ENCODE peak calls at places on chromosomes 7 and 10, in four cellular contexts. D is mucosa of descending colon, Y is PC-3, L is body of pancreas. B is an unnamed sample.
A peak's percentile ranks its signal among the peaks of the same experiment; 100 is the strongest.

GRCh38 chr7:157429001-157429679 is 92.3 kb downstream of the DNAJB6 start:
- DNase-seq in D (no peak), Y (no peak), L (peak; percentile 16), B (no peak)

GRCh38 chr7:51731086-51731485 is 414.5 kb upstream of the COBL start:
- DNase-seq in D (no peak), Y (no peak), L (no peak), B (no peak)

GRCh38 chr10:71393841-71394475 is 2.8 kb upstream of the CDH23 start:
- DNase-seq in D (no peak), Y (no peak), L (no peak), B (no peak)

GRCh38 chr7:140238778-140239652 is 62.2 kb upstream of the KDM7A start:
- DNase-seq in D (peak; percentile 89), Y (no peak), L (peak; percentile 53), B (no peak)

GRCh38 chr7:84042110-84042539 is 152.5 kb downstream of the SEMA3A start:
- DNase-seq in D (no peak), Y (peak; percentile 86), L (no peak), B (no peak)

GRCh38 chr7:32070406-32071360 is at the start of gene PDE1C:
- DNase-seq in D (no peak), Y (no peak), L (peak; percentile 16), B (peak; percentile 15)

GRCh38 chr7:1899201-1899600 is 229.1 kb downstream of the ELFN1 start:
- DNase-seq in D (peak; percentile 70), Y (peak; percentile 35), L (no peak), B (no peak)

GRCh38 chr10:3563298-3563697 is 221.7 kb downstream of the KLF6 start:
- DNase-seq in D (no peak), Y (no peak), L (no peak), B (no peak)

GRCh38 chr7:116562529-116563121 is 37.8 kb downstream of the CAV1 start:
- DNase-seq in D (no peak), Y (no peak), L (no peak), B (no peak)

GRCh38 chr7:8160810-8161209 is 101.2 kb downstream of the ICA1 start:
- DNase-seq in D (no peak), Y (no peak), L (no peak), B (no peak)

GRCh38 chr7:155373359-155374273 is 75.9 kb downstream of the INSIG1 start:
- DNase-seq in D (no peak), Y (no peak), L (no peak), B (no peak)

GRCh38 chr10:117163061-117163953 is 25.2 kb upstream of the VAX1 start:
- DNase-seq in D (no peak), Y (no peak), L (peak; percentile 14), B (no peak)

GRCh38 chr7:95491634-95492314 is 6.0 kb downstream of the ASB4 start:
- DNase-seq in D (no peak), Y (peak; percentile 99), L (no peak), B (no peak)

GRCh38 chr10:110500515-110500905 is 2.8 kb downstream of the DUSP5 start:
- DNase-seq in D (no peak), Y (peak; percentile 77), L (no peak), B (no peak)

GRCh38 chr10:109924947-109925620 is 1.8 kb upstream of the XPNPEP1 start:
- DNase-seq in D (no peak), Y (no peak), L (no peak), B (no peak)

GRCh38 chr10:61346946-61347345 is 106.2 kb downstream of the TMEM26 start:
- DNase-seq in D (no peak), Y (no peak), L (no peak), B (no peak)

GRCh38 chr10:95333997-95334792 is 43.4 kb upstream of the PDLIM1 start:
- DNase-seq in D (no peak), Y (peak; percentile 94), L (peak; percentile 37), B (no peak)

GRCh38 chr10:83667594-83667993 is 471.7 kb upstream of the GHITM start:
- DNase-seq in D (no peak), Y (no peak), L (no peak), B (no peak)
- H3K4me1 ChIP-seq in D (no peaks in the 10 kb centered on the region), Y (no peaks in the 10 kb centered on the region), L (no peaks in the 10 kb centered on the region), B (no peaks in the 10 kb centered on the region)

GRCh38 chr7:143456992-143457793 is 13.9 kb downstream of the TAS2R60 start:
- DNase-seq in D (no peak), Y (peak; percentile 26), L (no peak), B (no peak)
- H3K4me3 ChIP-seq in D (no peak overlapping the region), Y (no peak overlapping the region), L (no peak overlapping the region), B (no peak overlapping the region)

GRCh38 chr10:132706701-132707100 is 79.2 kb downstream of the NKX6-2 start:
- DNase-seq in D (peak; percentile 33), Y (no peak), L (peak; percentile 11), B (no peak)

GRCh38 chr10:132704008-132704814 is 81.7 kb downstream of the NKX6-2 start:
- DNase-seq in D (peak; percentile 22), Y (no peak), L (peak; percentile 4), B (no peak)

GRCh38 chr10:132705943-132706342 is 80.0 kb downstream of the NKX6-2 start:
- DNase-seq in D (no peak), Y (no peak), L (no peak), B (no peak)

GRCh38 chr10:132703305-132704007 is 82.5 kb downstream of the NKX6-2 start:
- DNase-seq in D (peak; percentile 33), Y (no peak), L (peak; percentile 11), B (no peak)

DNA sequence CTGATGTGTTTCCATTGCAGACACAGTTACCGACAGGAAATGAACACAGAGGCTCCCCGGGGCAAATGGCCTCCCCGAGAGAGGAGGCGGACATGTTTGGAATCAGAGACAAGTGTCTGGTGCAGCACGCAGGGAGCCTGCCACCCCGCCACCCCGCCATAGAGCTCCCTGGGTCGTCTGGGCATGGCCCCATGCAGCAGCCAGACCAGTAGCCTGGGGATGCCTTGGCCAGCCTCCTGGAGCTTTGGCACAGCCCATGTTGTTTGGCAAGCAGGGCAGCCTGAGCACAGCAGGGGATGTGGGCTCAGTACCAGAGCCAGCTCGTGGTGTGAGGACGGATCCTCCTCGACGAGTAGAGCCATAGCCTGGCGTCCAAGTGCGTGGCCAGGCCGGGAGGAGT is 80.8 kb downstream of the NKX6-2 start:
- DNase-seq in D (peak; percentile 40), Y (no peak), L (peak; percentile 23), B (no peak)
- TF ChIP-seq CTCF in D (no peak), Y (no peak), L (no peak), B (no peak)

GRCh38 chr10:102675887-102676616 is 31.8 kb downstream of the TRIM8 start:
- DNase-seq in D (no peak), Y (peak; percentile 55), L (no peak), B (no peak)

GRCh38 chr10:102681696-102682095 is 32.5 kb downstream of the ARL3 start:
- DNase-seq in D (no peak), Y (no peak), L (no peak), B (no peak)

GRCh38 chr10:102676916-102677315 is 32.6 kb downstream of the TRIM8 start:
- DNase-seq in D (no peak), Y (no peak), L (no peak), B (no peak)

GRCh38 chr10:102677736-102678354 is 33.6 kb downstream of the TRIM8 start:
- DNase-seq in D (no peak), Y (no peak), L (no peak), B (no peak)

DNA sequence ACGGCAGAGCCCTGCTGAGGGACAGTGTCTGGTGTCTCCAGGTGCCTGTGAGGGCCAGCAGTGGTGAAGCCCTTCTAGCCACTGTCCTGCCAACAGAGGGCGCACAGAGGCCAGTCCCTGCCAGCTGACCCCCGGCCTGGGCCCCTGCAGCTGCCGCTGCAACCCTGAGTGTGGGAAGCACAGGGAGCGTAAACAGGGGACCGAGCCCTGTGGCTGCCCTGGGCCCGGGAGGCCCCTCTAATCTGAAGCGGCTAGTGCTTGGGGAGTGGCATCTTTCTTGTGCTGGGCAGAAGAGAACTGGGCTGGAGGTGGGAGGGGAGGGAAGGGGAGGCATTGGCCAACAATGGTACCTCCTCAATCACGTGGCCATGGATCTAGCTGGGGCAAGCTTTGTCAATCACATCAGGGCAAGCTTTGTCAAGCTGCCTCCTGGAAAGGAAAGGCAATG is 34.6 kb downstream of the TRIM8 start:
- DNase-seq in D (peak; percentile 73), Y (peak; percentile 42), L (peak; percentile 81), B (no peak)
- H3K4me1 ChIP-seq in D (peaks cover 23% of the 10 kb centered on the region), Y (peaks cover 3% of the 10 kb centered on the region), L (peaks cover 35% of the 10 kb centered on the region), B (peaks cover 39% of the 10 kb centered on the region)

DNA sequence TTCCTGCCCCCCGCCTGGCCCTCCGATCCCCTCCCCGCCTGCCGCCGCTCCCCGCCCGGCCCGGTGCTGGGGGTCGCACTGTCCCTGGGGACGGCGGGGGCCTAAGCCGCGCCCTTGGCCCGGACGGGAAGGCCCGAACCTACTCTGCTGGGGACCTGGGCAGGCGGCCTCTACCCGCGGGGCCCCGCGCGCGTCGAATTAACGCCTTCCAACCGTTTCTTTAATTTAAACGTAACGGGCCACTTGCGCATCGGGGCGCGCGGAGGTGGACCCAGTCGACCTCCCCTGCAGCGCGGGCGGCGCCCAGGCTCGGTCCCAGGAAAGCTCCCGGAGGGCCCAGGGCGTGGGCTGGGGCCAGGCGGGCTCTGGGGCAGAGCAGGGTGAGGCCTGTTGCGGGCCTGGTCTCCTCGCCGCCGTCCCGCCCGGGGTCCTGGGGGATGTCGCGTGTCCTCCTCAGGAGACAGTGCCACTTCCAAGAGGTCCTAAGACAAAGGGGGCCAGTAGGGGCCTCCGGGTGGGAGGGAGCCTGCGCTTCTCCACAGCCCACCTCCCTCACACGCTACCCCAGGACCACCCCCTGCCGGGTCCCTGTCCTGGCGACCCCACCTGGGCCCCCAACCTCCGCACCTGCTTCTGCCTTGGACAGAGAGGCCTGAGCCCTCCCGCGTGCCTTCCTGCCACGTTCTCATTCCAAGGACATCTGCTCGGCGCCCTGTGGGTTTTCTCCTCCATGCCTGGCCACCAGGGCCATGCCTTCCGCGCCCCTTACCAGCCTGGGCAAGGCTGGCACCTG is 658 bp upstream of the PTPRN2 start:
- DNase-seq in D (no peak), Y (no peak), L (no peak), B (no peak)
- H3K4me3 ChIP-seq in D (no peak overlapping the region), Y (no peak overlapping the region), L (no peak overlapping the region), B (no peak overlapping the region)

GRCh38 chr10:121078036-121078435 is 226.9 kb downstream of the WDR11 start:
- DNase-seq in D (no peak), Y (peak; percentile 10), L (peak; percentile 43), B (no peak)

GRCh38 chr10:121079226-121079625 is 228.1 kb downstream of the WDR11 start:
- DNase-seq in D (no peak), Y (no peak), L (no peak), B (no peak)

GRCh38 chr10:121078672-121079102 is 227.5 kb downstream of the WDR11 start:
- DNase-seq in D (no peak), Y (peak; percentile 64), L (peak; percentile 22), B (no peak)

GRCh38 chr10:121076760-121077159 is 225.6 kb downstream of the WDR11 start:
- DNase-seq in D (no peak), Y (no peak), L (peak; percentile 27), B (no peak)

DNA sequence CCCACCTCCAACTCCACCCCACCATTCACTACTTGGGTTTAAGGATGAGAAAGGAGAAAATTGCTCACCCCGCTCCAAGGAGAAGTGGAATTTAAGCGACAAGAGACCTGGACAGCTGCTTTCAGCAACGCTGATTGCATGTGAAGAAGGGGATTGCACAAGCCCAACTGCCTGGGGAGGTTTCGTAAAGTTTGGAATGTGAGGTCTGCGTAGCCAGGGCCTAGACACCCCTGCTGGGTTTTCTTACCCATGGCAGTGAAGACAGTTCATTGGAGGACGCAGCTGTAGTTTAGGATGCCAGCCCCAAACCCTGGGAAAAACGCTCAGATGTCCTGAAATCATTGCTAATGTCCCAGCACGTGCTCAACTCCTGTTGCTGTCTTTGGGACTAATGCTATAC is 226.2 kb downstream of the WDR11 start:
- DNase-seq in D (no peak), Y (no peak), L (no peak), B (no peak)
- TF ChIP-seq CTCF in D (no peak), Y (no peak), L (no peak), B (no peak)

B was measured in CD8-positive, alpha-beta T cell.